ENCODE peak calls at places on chromosomes 5 and 9, in ten cellular contexts. Q, W, O, C, H, G, N, L, B and R are unnamed samples.
A peak's percentile ranks its signal among the peaks of the same experiment; 100 is the strongest.

GRCh38 chr5:63121471-63121870 is 542.9 kb downstream of the LRRC70 start:
- DNase-seq in O (no peak), C (no peak), H (no peak), N (no peak), Q (no peak), G (no peak), W (no peak), B (no peak), L (no peak), R (no peak)

GRCh38 chr5:43065384-43066230 is 25.5 kb upstream of the ANXA2R start:
- DNase-seq in C (peak; percentile 75), B (peak; percentile 64), W (peak; percentile 46), L (peak; percentile 66), N (peak; percentile 63), G (peak; percentile 69), O (peak; percentile 26), H (peak; percentile 71), Q (no peak), R (peak; percentile 58)

GRCh38 chr9:116337015-116337414 is 183.4 kb downstream of the PAPPA start:
- DNase-seq in W (no peak), N (peak; percentile 65), O (no peak), G (peak; percentile 75), Q (no peak), B (no peak), L (no peak), H (peak; percentile 45), C (no peak), R (no peak)

GRCh38 chr9:125025584-125025983 is 84.7 kb upstream of the GOLGA1 start:
- DNase-seq in L (no peak), C (no peak), B (no peak), O (no peak), N (no peak), Q (no peak), W (no peak), H (peak; percentile 11), G (no peak), R (no peak)

GRCh38 chr9:32045513-32045912 is 338.9 kb upstream of the ACO1 start:
- DNase-seq in G (no peak), Q (no peak), H (no peak), L (no peak), B (no peak), N (no peak), W (no peak), O (no peak), C (no peak), R (no peak)

GRCh38 chr9:113707953-113708695 is 168.0 kb upstream of the ZNF618 start:
- DNase-seq in H (no peak), O (no peak), N (no peak), Q (no peak), W (no peak), B (no peak), C (no peak), L (no peak), G (peak; percentile 24), R (no peak)

GRCh38 chr9:104798209-104798995 is 34.5 kb downstream of the NIPSNAP3B start:
- DNase-seq in H (no peak), C (no peak), L (no peak), O (no peak), N (no peak), Q (no peak), W (no peak), B (no peak), G (no peak), R (no peak)

GRCh38 chr9:72592501-72593403 is 71.3 kb downstream of the TMC1 start:
- DNase-seq in B (peak; percentile 16), G (peak; percentile 53), N (peak; percentile 49), Q (no peak), W (no peak), C (peak; percentile 21), O (peak; percentile 15), L (no peak), H (peak; percentile 78), R (peak; percentile 22)

GRCh38 chr9:123438821-123439220 is 82.8 kb downstream of the CRB2 start:
- DNase-seq in L (no peak), W (no peak), Q (no peak), O (no peak), B (no peak), G (no peak), H (no peak), C (no peak), N (no peak), R (no peak)

GRCh38 chr5:125370486-125370885 is 624.0 kb upstream of the ZNF608 start:
- DNase-seq in N (no peak), G (peak; percentile 63), B (no peak), C (no peak), O (no peak), H (no peak), L (no peak), W (no peak), Q (no peak), R (no peak)

GRCh38 chr9:127264462-127265040 is at the start of gene GARNL3:
- DNase-seq in O (no peak), B (no peak), L (no peak), N (no peak), C (no peak), G (no peak), W (no peak), H (no peak), Q (no peak), R (no peak)

GRCh38 chr5:132369471-132370240 is at the start of gene SLC22A5:
- DNase-seq in L (peak; percentile 80), C (peak; percentile 81), G (peak; percentile 35), B (peak; percentile 71), Q (peak; percentile 73), O (peak; percentile 69), H (peak; percentile 54), N (peak; percentile 64), W (peak; percentile 64), R (peak; percentile 73)

GRCh38 chr5:122182491-122182921 is 53.2 kb downstream of the ZNF474 start:
- DNase-seq in Q (no peak), B (no peak), L (no peak), W (no peak), G (peak; percentile 91), N (peak; percentile 80), H (peak; percentile 80), C (no peak), O (no peak), R (no peak)

GRCh38 chr5:137304227-137304874 is 194.8 kb downstream of the SPOCK1 start:
- DNase-seq in Q (no peak), H (no peak), C (no peak), B (no peak), N (no peak), L (no peak), O (no peak), G (no peak), W (no peak), R (no peak)

GRCh38 chr5:979100-979817 is 29.3 kb upstream of the NKD2 start:
- DNase-seq in N (no peak), G (no peak), Q (no peak), W (no peak), C (no peak), B (no peak), H (no peak), L (no peak), O (no peak), R (no peak)

GRCh38 chr5:172903790-172904189 is 55.4 kb upstream of the RPL26L1 start:
- DNase-seq in C (no peak), N (peak; percentile 59), G (peak; percentile 88), Q (no peak), W (no peak), L (no peak), O (no peak), H (peak; percentile 92), B (no peak), R (no peak)

GRCh38 chr5:135038202-135038828 is 4.3 kb upstream of the PITX1 start:
- DNase-seq in B (no peak), W (no peak), N (no peak), C (no peak), G (no peak), H (no peak), O (no peak), Q (no peak), L (no peak), R (no peak)

GRCh38 chr5:98771389-98772109 is 1.9 kb upstream of the RGMB start:
- DNase-seq in G (peak; percentile 95), B (peak; percentile 52), W (peak; percentile 50), N (peak; percentile 87), L (peak; percentile 61), C (peak; percentile 59), Q (peak; percentile 50), O (peak; percentile 52), H (peak; percentile 93), R (no peak)

GRCh38 chr5:178473858-178474257 is 116.3 kb downstream of the COL23A1 start:
- DNase-seq in Q (no peak), O (no peak), L (no peak), G (no peak), B (no peak), W (no peak), N (no peak), H (no peak), C (no peak), R (no peak)

GRCh38 chr5:89095341-89095740 is 212.4 kb upstream of the MEF2C start:
- DNase-seq in W (no peak), C (no peak), B (no peak), O (no peak), N (no peak), G (no peak), L (no peak), Q (no peak), H (no peak), R (no peak)

GRCh38 chr9:132857601-132858342 is 20.3 kb downstream of the AK8 start:
- DNase-seq in C (no peak), O (no peak), N (no peak), L (no peak), G (no peak), W (no peak), H (no peak), Q (no peak), B (no peak), R (no peak)

GRCh38 chr5:62582198-62582597 is 3.6 kb downstream of the LRRC70 start:
- DNase-seq in Q (no peak), O (no peak), N (no peak), B (no peak), H (no peak), G (no peak), L (no peak), W (no peak), C (no peak), R (no peak)

GRCh38 chr5:125059255-125060050 is 313.0 kb upstream of the ZNF608 start:
- DNase-seq in W (no peak), B (no peak), O (no peak), G (no peak), H (peak; percentile 39), Q (no peak), N (no peak), L (no peak), C (no peak), R (no peak)

GRCh38 chr5:67214713-67215591 is 18.4 kb upstream of the CD180 start:
- DNase-seq in Q (no peak), L (no peak), O (no peak), B (no peak), H (no peak), N (no peak), C (no peak), G (no peak), W (no peak), R (no peak)

GRCh38 chr5:35166043-35166442 is 64.2 kb downstream of the PRLR start:
- DNase-seq in L (no peak), C (no peak), N (no peak), O (no peak), H (no peak), G (no peak), B (no peak), Q (no peak), W (no peak), R (no peak)

GRCh38 chr9:114409103-114409780 is 21.5 kb upstream of the AKNA start:
- DNase-seq in W (no peak), H (no peak), O (no peak), N (peak; percentile 24), L (no peak), Q (no peak), C (no peak), B (no peak), G (peak; percentile 63), R (no peak)

GRCh38 chr9:113497051-113497450 is 33.5 kb downstream of the RGS3 start:
- DNase-seq in O (no peak), H (no peak), C (no peak), Q (no peak), B (no peak), L (no peak), N (no peak), G (no peak), W (no peak), R (no peak)

GRCh38 chr9:123411191-123411590 is 55.2 kb downstream of the CRB2 start:
- DNase-seq in G (no peak), H (no peak), Q (no peak), O (no peak), N (no peak), W (no peak), C (no peak), B (no peak), L (no peak), R (no peak)